ENCODE peak calls at places on chromosomes 3 and 15, in nine cellular contexts. One of them, this sample, is unnamed.

GRCh38 chr3:43418601-43419272 is 132.4 kb downstream of the SNRK start:
- DNase-seq in CD8-positive, alpha-beta memory T cell: no peak
- DNase-seq in activated T-cell treated with anti-CD3 and anti-CD28 coated beads, Interleukin-2, amount 50 U/mL, for 48 hours: no peak
- DNase-seq in RWPE1: no peak
- DNase-seq in HL-60: no peak
- DNase-seq in activated naive CD8-positive, alpha-beta T cell treated with anti-CD3 and anti-CD28 coated beads, Interleukin-2, amount 50 U/mL, for 24 hours: no peak
- DNase-seq in uterus: peak
- DNase-seq in mesendoderm: no peak
- DNase-seq in psoas muscle: no peak
- DNase-seq in this sample: no peak

GRCh38 chr15:79060175-79060574 is 30.4 kb downstream of the RASGRF1 start:
- DNase-seq in CD8-positive, alpha-beta memory T cell: no peak
- DNase-seq in activated T-cell treated with anti-CD3 and anti-CD28 coated beads, Interleukin-2, amount 50 U/mL, for 48 hours: no peak
- DNase-seq in RWPE1: no peak
- DNase-seq in HL-60: no peak
- DNase-seq in activated naive CD8-positive, alpha-beta T cell treated with anti-CD3 and anti-CD28 coated beads, Interleukin-2, amount 50 U/mL, for 24 hours: no peak
- DNase-seq in uterus: no peak
- DNase-seq in mesendoderm: no peak
- DNase-seq in psoas muscle: no peak
- DNase-seq in this sample: no peak

GRCh38 chr3:188003188-188004171 is 150.5 kb upstream of the LPP start:
- DNase-seq in CD8-positive, alpha-beta memory T cell: no peak
- DNase-seq in activated T-cell treated with anti-CD3 and anti-CD28 coated beads, Interleukin-2, amount 50 U/mL, for 48 hours: no peak
- DNase-seq in RWPE1: no peak
- DNase-seq in HL-60: no peak
- DNase-seq in activated naive CD8-positive, alpha-beta T cell treated with anti-CD3 and anti-CD28 coated beads, Interleukin-2, amount 50 U/mL, for 24 hours: no peak
- DNase-seq in uterus: no peak
- DNase-seq in mesendoderm: no peak
- DNase-seq in psoas muscle: no peak
- DNase-seq in this sample: no peak

GRCh38 chr3:53863127-53863526 is 16.8 kb downstream of the IL17RB start:
- DNase-seq in CD8-positive, alpha-beta memory T cell: no peak
- DNase-seq in activated T-cell treated with anti-CD3 and anti-CD28 coated beads, Interleukin-2, amount 50 U/mL, for 48 hours: no peak
- DNase-seq in RWPE1: no peak
- DNase-seq in HL-60: no peak
- DNase-seq in activated naive CD8-positive, alpha-beta T cell treated with anti-CD3 and anti-CD28 coated beads, Interleukin-2, amount 50 U/mL, for 24 hours: no peak
- DNase-seq in uterus: no peak
- DNase-seq in mesendoderm: no peak
- DNase-seq in psoas muscle: no peak
- DNase-seq in this sample: no peak

GRCh38 chr3:71879089-71879488 is 94.1 kb upstream of the PROK2 start:
- DNase-seq in CD8-positive, alpha-beta memory T cell: no peak
- DNase-seq in activated T-cell treated with anti-CD3 and anti-CD28 coated beads, Interleukin-2, amount 50 U/mL, for 48 hours: no peak
- DNase-seq in RWPE1: no peak
- DNase-seq in HL-60: no peak
- DNase-seq in activated naive CD8-positive, alpha-beta T cell treated with anti-CD3 and anti-CD28 coated beads, Interleukin-2, amount 50 U/mL, for 24 hours: no peak
- DNase-seq in uterus: no peak
- DNase-seq in mesendoderm: peak
- DNase-seq in psoas muscle: no peak
- DNase-seq in this sample: no peak

GRCh38 chr3:111998661-111999641 is at the start of gene TAGLN3:
- DNase-seq in CD8-positive, alpha-beta memory T cell: no peak
- DNase-seq in activated T-cell treated with anti-CD3 and anti-CD28 coated beads, Interleukin-2, amount 50 U/mL, for 48 hours: no peak
- DNase-seq in RWPE1: no peak
- DNase-seq in HL-60: no peak
- DNase-seq in activated naive CD8-positive, alpha-beta T cell treated with anti-CD3 and anti-CD28 coated beads, Interleukin-2, amount 50 U/mL, for 24 hours: no peak
- DNase-seq in uterus: no peak
- DNase-seq in mesendoderm: peak
- DNase-seq in psoas muscle: peak
- DNase-seq in this sample: no peak

GRCh38 chr15:59199775-59200465 is 6.7 kb upstream of the LDHAL6B start:
- DNase-seq in CD8-positive, alpha-beta memory T cell: no peak
- DNase-seq in activated T-cell treated with anti-CD3 and anti-CD28 coated beads, Interleukin-2, amount 50 U/mL, for 48 hours: no peak
- DNase-seq in RWPE1: peak
- DNase-seq in HL-60: no peak
- DNase-seq in activated naive CD8-positive, alpha-beta T cell treated with anti-CD3 and anti-CD28 coated beads, Interleukin-2, amount 50 U/mL, for 24 hours: no peak
- DNase-seq in uterus: no peak
- DNase-seq in mesendoderm: no peak
- DNase-seq in psoas muscle: no peak
- DNase-seq in this sample: no peak

GRCh38 chr3:166187237-166187636 is 350.0 kb upstream of the BCHE start:
- DNase-seq in CD8-positive, alpha-beta memory T cell: no peak
- DNase-seq in activated T-cell treated with anti-CD3 and anti-CD28 coated beads, Interleukin-2, amount 50 U/mL, for 48 hours: no peak
- DNase-seq in RWPE1: no peak
- DNase-seq in HL-60: no peak
- DNase-seq in activated naive CD8-positive, alpha-beta T cell treated with anti-CD3 and anti-CD28 coated beads, Interleukin-2, amount 50 U/mL, for 24 hours: no peak
- DNase-seq in uterus: no peak
- DNase-seq in mesendoderm: peak
- DNase-seq in psoas muscle: no peak
- DNase-seq in this sample: no peak

GRCh38 chr3:52357151-52358080 is 41.3 kb downstream of the DNAH1 start:
- DNase-seq in CD8-positive, alpha-beta memory T cell: peak
- DNase-seq in activated T-cell treated with anti-CD3 and anti-CD28 coated beads, Interleukin-2, amount 50 U/mL, for 48 hours: no peak
- DNase-seq in RWPE1: no peak
- DNase-seq in HL-60: no peak
- DNase-seq in activated naive CD8-positive, alpha-beta T cell treated with anti-CD3 and anti-CD28 coated beads, Interleukin-2, amount 50 U/mL, for 24 hours: no peak
- DNase-seq in uterus: no peak
- DNase-seq in mesendoderm: no peak
- DNase-seq in psoas muscle: peak
- DNase-seq in this sample: no peak

GRCh38 chr15:71093089-71094024 is 21.9 kb upstream of the THSD4 start:
- DNase-seq in CD8-positive, alpha-beta memory T cell: no peak
- DNase-seq in activated T-cell treated with anti-CD3 and anti-CD28 coated beads, Interleukin-2, amount 50 U/mL, for 48 hours: no peak
- DNase-seq in RWPE1: peak
- DNase-seq in HL-60: no peak
- DNase-seq in activated naive CD8-positive, alpha-beta T cell treated with anti-CD3 and anti-CD28 coated beads, Interleukin-2, amount 50 U/mL, for 24 hours: no peak
- DNase-seq in uterus: no peak
- DNase-seq in mesendoderm: no peak
- DNase-seq in psoas muscle: no peak
- DNase-seq in this sample: no peak

GRCh38 chr3:189372205-189372764 is 200.5 kb downstream of the TPRG1 start:
- DNase-seq in CD8-positive, alpha-beta memory T cell: no peak
- DNase-seq in activated T-cell treated with anti-CD3 and anti-CD28 coated beads, Interleukin-2, amount 50 U/mL, for 48 hours: no peak
- DNase-seq in RWPE1: no peak
- DNase-seq in HL-60: no peak
- DNase-seq in activated naive CD8-positive, alpha-beta T cell treated with anti-CD3 and anti-CD28 coated beads, Interleukin-2, amount 50 U/mL, for 24 hours: no peak
- DNase-seq in uterus: no peak
- DNase-seq in mesendoderm: no peak
- DNase-seq in psoas muscle: no peak
- DNase-seq in this sample: no peak